ENCODE peak calls at places on chromosomes 2 and 18, in four cellular contexts. B is mesendoderm, H is coronary artery, S is SW 1271. I is an unnamed sample.

GRCh38 chr2:176106636-176107539 is at the start of gene HOXD11:
- DNase-seq in B (peak), H (no peak), S (no peak), I (peak)

GRCh38 chr2:55862673-55863390 is 60.8 kb downstream of the EFEMP1 start:
- DNase-seq in B (peak), H (peak), S (peak), I (no peak)

GRCh38 chr2:46097714-46098480 is 199.3 kb upstream of the EPAS1 start:
- DNase-seq in B (peak), H (no peak), S (peak), I (peak)

GRCh38 chr18:74498712-74499629 is 2.8 kb downstream of the CNDP2 start:
- DNase-seq in H (no peak), B (no peak), S (no peak), I (peak)

GRCh38 chr2:177603734-177604133 is 211.2 kb downstream of the AGPS start:
- DNase-seq in B (no peak), S (no peak), H (no peak), I (no peak)

GRCh38 chr2:150485871-150486538 is 1.5 kb downstream of the RND3 start:
- DNase-seq in H (peak), S (peak), B (peak), I (peak)

GRCh38 chr2:150586858-150587257 is 99.4 kb upstream of the RND3 start:
- DNase-seq in B (no peak), S (peak), H (no peak), I (no peak)

GRCh38 chr18:30903566-30903965 is 139.0 kb downstream of the DSC3 start:
- DNase-seq in B (no peak), S (no peak), H (no peak), I (no peak)

GRCh38 chr2:17684008-17684407 is 69.6 kb downstream of the SMC6 start:
- DNase-seq in S (no peak), H (no peak), B (no peak), I (no peak)

I was measured in small intestine.